ENCODE peak calls at places on chromosomes 4 and X, in seven cellular contexts. D is K562, V is Panc1, H is A549, Y is GM23338, R is HCT116, W is GM12878. Q is an unnamed sample.

GRCh38 chrX:115948018-115948923 is 222.3 kb upstream of the AGTR2 start:
- DNase-seq in D (no peak), H (no peak), Y (peak), V (no peak), W (peak), R (no peak), Q (no peak)

GRCh38 chr4:98446499-98447375 is 185.6 kb downstream of the RAP1GDS1 start:
- DNase-seq in D (no peak), V (no peak), W (peak), H (no peak), R (no peak), Y (no peak), Q (peak)

GRCh38 chr4:139988863-139989765 is 164.9 kb downstream of the MAML3 start:
- DNase-seq in Y (peak), H (peak), W (no peak), V (peak), R (peak), D (no peak), Q (peak)

GRCh38 chr4:167555338-167556022 is 321.2 kb upstream of the SPOCK3 start:
- DNase-seq in D (no peak), H (peak), R (no peak), W (peak), Y (no peak), V (no peak), Q (no peak)

GRCh38 chr4:2511645-2512131 is 24.8 kb upstream of the FAM193A start:
- DNase-seq in V (no peak), Y (no peak), W (no peak), H (no peak), R (no peak), D (peak), Q (no peak)

GRCh38 chrX:46140272-46140671 is 404.9 kb downstream of the ZNF674 start:
- DNase-seq in H (no peak), R (no peak), W (no peak), V (no peak), D (no peak), Y (no peak), Q (peak)

GRCh38 chrX:24890677-24891076 is 125.1 kb downstream of the ARX start:
- DNase-seq in R (no peak), H (peak), Y (no peak), W (no peak), D (no peak), V (no peak), Q (no peak)

GRCh38 chr4:184061582-184061981 is 156.1 kb downstream of the ENPP6 start:
- DNase-seq in W (no peak), D (no peak), R (no peak), H (no peak), Y (peak), V (no peak), Q (no peak)

GRCh38 chr4:78477276-78477675 is 74.3 kb upstream of the ANXA3 start:
- DNase-seq in Y (no peak), W (no peak), D (no peak), V (no peak), H (no peak), R (no peak), Q (no peak)

GRCh38 chrX:69082055-69082752 is 83.0 kb downstream of the PJA1 start:
- DNase-seq in R (no peak), Y (no peak), H (no peak), V (no peak), D (no peak), W (no peak), Q (no peak)

GRCh38 chrX:15864629-15865028 is 10.0 kb upstream of the AP1S2 start:
- DNase-seq in Y (no peak), R (no peak), W (no peak), H (peak), D (no peak), V (no peak), Q (no peak)

GRCh38 chr4:68167166-68167565 is 37.5 kb upstream of the TMPRSS11F start:
- DNase-seq in H (no peak), R (no peak), D (no peak), Y (no peak), V (no peak), W (no peak), Q (no peak)

GRCh38 chr4:23235613-23236390 is 543.1 kb downstream of the GBA3 start:
- DNase-seq in V (no peak), W (no peak), Y (peak), H (no peak), D (no peak), R (no peak), Q (no peak)
- H3K4me3 ChIP-seq in V (no peak), W (no peak), Y (no peak), H (no peak), D (no peak), R (no peak), Q (no peak)

GRCh38 chr4:70628444-70628843 is at the start of gene ENAM:
- DNase-seq in R (no peak), V (no peak), W (no peak), D (no peak), Y (no peak), H (no peak), Q (no peak)

GRCh38 chr4:70632028-70632427 is 3.5 kb downstream of the ENAM start:
- DNase-seq in H (peak), V (no peak), W (no peak), Y (no peak), R (peak), D (no peak), Q (no peak)

GRCh38 chr4:70627620-70628019 is 924 bp upstream of the ENAM start:
- DNase-seq in H (no peak), D (no peak), V (no peak), R (no peak), W (no peak), Y (no peak), Q (no peak)

GRCh38 chr4:70629469-70630090 is 1.0 kb downstream of the ENAM start:
- DNase-seq in Y (no peak), V (no peak), D (no peak), W (no peak), H (no peak), R (no peak), Q (no peak)

DNA sequence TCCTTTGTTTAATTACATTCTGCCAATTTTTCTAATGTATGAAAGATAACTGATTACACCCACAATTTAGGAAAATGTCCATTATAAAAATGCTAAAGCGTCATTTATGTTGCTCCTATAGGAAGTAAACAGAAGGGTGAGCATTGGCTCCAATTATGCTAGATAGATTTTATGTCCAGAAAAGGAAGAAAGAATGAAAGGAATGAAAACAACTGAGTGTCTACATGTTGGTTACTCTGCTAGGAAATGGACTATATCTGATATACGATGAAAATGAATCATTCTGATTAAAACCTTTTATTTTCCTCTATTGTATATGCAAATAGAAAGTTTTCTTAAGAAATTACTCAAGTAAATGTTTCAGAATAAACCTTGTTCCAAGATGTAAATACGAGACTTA is 1.6 kb downstream of the ENAM start:
- DNase-seq in Y (no peak), D (no peak), W (no peak), R (no peak), V (no peak), H (no peak), Q (no peak)
- H3K27ac ChIP-seq in Y (no peak), D (no peak), W (no peak), R (no peak), V (no peak), H (no peak), Q (no peak)

GRCh38 chr4:149959391-149959790 is 118.9 kb upstream of the DCLK2 start:
- DNase-seq in H (no peak), Y (no peak), W (no peak), D (no peak), R (no peak), V (no peak), Q (no peak)

GRCh38 chr4:149964001-149964400 is 114.2 kb upstream of the DCLK2 start:
- DNase-seq in R (no peak), Y (no peak), V (no peak), D (no peak), W (no peak), H (no peak), Q (no peak)

GRCh38 chr4:149956678-149957077 is 121.6 kb upstream of the DCLK2 start:
- DNase-seq in Y (no peak), W (no peak), R (no peak), H (no peak), V (no peak), D (no peak), Q (no peak)

GRCh38 chr4:149961876-149962597 is 116.2 kb upstream of the DCLK2 start:
- DNase-seq in W (no peak), V (no peak), H (peak), Y (no peak), D (no peak), R (no peak), Q (no peak)
- TF ChIP-seq REST in W (no peak), V (no peak), H (no peak), Y (no peak), D (no peak), R (no peak), Q (no peak)

GRCh38 chr4:111707491-111707890 is 437.8 kb upstream of the FAM241A start:
- DNase-seq in Y (no peak), W (no peak), R (no peak), H (no peak), D (no peak), V (no peak), Q (no peak)
- H3K4me3 ChIP-seq in Y (no peak), W (no peak), R (no peak), H (no peak), D (no peak), V (no peak), Q (no peak)

GRCh38 chr4:151788021-151788420 is 27.2 kb upstream of the GATB start:
- DNase-seq in H (no peak), V (no peak), D (no peak), W (no peak), Y (no peak), R (no peak), Q (no peak)
- H3K27ac ChIP-seq in H (no peak), V (no peak), D (no peak), W (no peak), Y (no peak), R (no peak), Q (no peak)

DNA sequence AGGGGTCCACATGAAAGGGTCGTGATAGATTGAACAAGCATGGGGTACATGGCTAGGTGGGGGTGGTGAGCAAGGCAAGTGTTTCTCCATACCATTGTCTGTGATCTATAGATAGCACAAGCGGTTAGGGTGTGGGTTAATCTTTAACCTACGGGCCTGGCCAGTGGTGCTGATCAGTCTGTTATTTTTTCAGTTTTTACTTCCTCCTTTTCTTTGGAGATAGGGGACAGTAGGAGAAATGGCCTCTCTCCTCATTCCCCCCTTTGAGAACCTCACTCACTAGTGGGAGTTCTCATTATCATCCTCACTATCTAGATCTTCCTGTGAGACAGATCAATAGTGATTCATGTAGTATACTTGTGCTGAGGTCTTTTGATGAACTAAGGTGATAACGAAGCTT is 16.2 kb upstream of the GPKOW start:
- DNase-seq in H (peak), R (no peak), V (no peak), D (no peak), W (no peak), Y (no peak), Q (no peak)
- TF ChIP-seq REST in H (no peak), R (no peak), V (no peak), D (no peak), W (no peak), Y (no peak), Q (no peak)